ENCODE peak calls at places on chromosomes 16 and 17, in five cellular contexts. One of them, this sample, is unnamed.
A peak's percentile ranks its signal among the peaks of the same experiment; 100 is the strongest.

GRCh38 chr17:40450175-40450574 is 6.9 kb downstream of the IGFBP4 start:
- DNase-seq in Peyer's patch: peak; percentile 38
- DNase-seq in B cell: no peak
- DNase-seq in cardiac muscle cell: no peak
- DNase-seq in CD8-positive, alpha-beta T cell: peak; percentile 48
- DNase-seq in this sample: no peak

GRCh38 chr17:752620-753219 is 656 bp upstream of the GEMIN4 start:
- DNase-seq in Peyer's patch: peak; percentile 36
- DNase-seq in B cell: peak; percentile 53
- DNase-seq in CD8-positive, alpha-beta T cell: no peak
- DNase-seq in cardiac muscle cell: no peak
- DNase-seq in this sample: no peak

GRCh38 chr17:4965311-4965986 is 2.2 kb downstream of the SPAG7 start:
- DNase-seq in B cell: no peak
- DNase-seq in cardiac muscle cell: no peak
- DNase-seq in CD8-positive, alpha-beta T cell: no peak
- DNase-seq in Peyer's patch: no peak
- DNase-seq in this sample: no peak

GRCh38 chr16:49672753-49673152 is 183.2 kb downstream of the ZNF423 start:
- DNase-seq in CD8-positive, alpha-beta T cell: no peak
- DNase-seq in Peyer's patch: no peak
- DNase-seq in cardiac muscle cell: no peak
- DNase-seq in B cell: no peak
- DNase-seq in this sample: no peak

GRCh38 chr16:2035431-2036199 is 8.9 kb downstream of the NHERF2 start:
- DNase-seq in Peyer's patch: no peak
- DNase-seq in CD8-positive, alpha-beta T cell: no peak
- DNase-seq in cardiac muscle cell: no peak
- DNase-seq in B cell: no peak
- DNase-seq in this sample: no peak

GRCh38 chr17:71975998-71976649 is 144.7 kb upstream of the SOX9 start:
- DNase-seq in Peyer's patch: no peak
- DNase-seq in B cell: no peak
- DNase-seq in cardiac muscle cell: no peak
- DNase-seq in CD8-positive, alpha-beta T cell: no peak
- DNase-seq in this sample: no peak

GRCh38 chr16:87880117-87880696 is 10.9 kb upstream of the SLC7A5 start:
- DNase-seq in cardiac muscle cell: no peak
- DNase-seq in Peyer's patch: no peak
- DNase-seq in B cell: no peak
- DNase-seq in CD8-positive, alpha-beta T cell: no peak
- DNase-seq in this sample: no peak

GRCh38 chr17:15006421-15006820 is 258.7 kb downstream of the PMP22 start:
- DNase-seq in cardiac muscle cell: no peak
- DNase-seq in B cell: no peak
- DNase-seq in CD8-positive, alpha-beta T cell: no peak
- DNase-seq in Peyer's patch: no peak
- DNase-seq in this sample: no peak

GRCh38 chr16:11168386-11169065 is 87.5 kb downstream of the SOCS1 start:
- DNase-seq in cardiac muscle cell: no peak
- DNase-seq in B cell: no peak
- DNase-seq in CD8-positive, alpha-beta T cell: no peak
- DNase-seq in Peyer's patch: no peak
- DNase-seq in this sample: no peak

GRCh38 chr17:2214047-2214717 is 89.4 kb downstream of the SMG6 start:
- DNase-seq in B cell: no peak
- DNase-seq in Peyer's patch: peak; percentile 21
- DNase-seq in cardiac muscle cell: peak; percentile 66
- DNase-seq in CD8-positive, alpha-beta T cell: no peak
- DNase-seq in this sample: no peak

GRCh38 chr16:85129846-85130706 is 17.8 kb upstream of the CIBAR2 start:
- DNase-seq in Peyer's patch: no peak
- DNase-seq in B cell: no peak
- DNase-seq in CD8-positive, alpha-beta T cell: no peak
- DNase-seq in cardiac muscle cell: no peak
- DNase-seq in this sample: no peak

GRCh38 chr17:4436381-4436780 is 2.6 kb downstream of the SPNS3 start:
- DNase-seq in B cell: no peak
- DNase-seq in Peyer's patch: no peak
- DNase-seq in CD8-positive, alpha-beta T cell: no peak
- DNase-seq in cardiac muscle cell: no peak
- DNase-seq in this sample: no peak

GRCh38 chr17:78023042-78023441 is 64.5 kb downstream of the TNRC6C start:
- DNase-seq in cardiac muscle cell: no peak
- DNase-seq in CD8-positive, alpha-beta T cell: no peak
- DNase-seq in Peyer's patch: no peak
- DNase-seq in B cell: no peak
- DNase-seq in this sample: no peak

GRCh38 chr17:51445934-51446333 is 185.6 kb downstream of the UTP18 start:
- DNase-seq in CD8-positive, alpha-beta T cell: no peak
- DNase-seq in B cell: no peak
- DNase-seq in cardiac muscle cell: no peak
- DNase-seq in Peyer's patch: no peak
- DNase-seq in this sample: no peak

GRCh38 chr16:80862153-80862552 is 57.8 kb upstream of the CDYL2 start:
- DNase-seq in cardiac muscle cell: no peak
- DNase-seq in Peyer's patch: no peak
- DNase-seq in CD8-positive, alpha-beta T cell: no peak
- DNase-seq in B cell: no peak
- DNase-seq in this sample: no peak

GRCh38 chr16:84139628-84140258 is 5.2 kb downstream of the HSDL1 start:
- DNase-seq in B cell: no peak
- DNase-seq in cardiac muscle cell: no peak
- DNase-seq in CD8-positive, alpha-beta T cell: no peak
- DNase-seq in Peyer's patch: no peak
- DNase-seq in this sample: no peak

GRCh38 chr17:46273541-46274236 is 21.2 kb upstream of the LRRC37A start:
- DNase-seq in B cell: no peak
- DNase-seq in Peyer's patch: no peak
- DNase-seq in CD8-positive, alpha-beta T cell: peak; percentile 6
- DNase-seq in cardiac muscle cell: no peak
- DNase-seq in this sample: no peak

GRCh38 chr16:89764711-89765201 is 43.4 kb downstream of the ZNF276 start:
- DNase-seq in B cell: peak; percentile 76
- DNase-seq in cardiac muscle cell: no peak
- DNase-seq in Peyer's patch: peak; percentile 86
- DNase-seq in CD8-positive, alpha-beta T cell: peak; percentile 54
- DNase-seq in this sample: peak; percentile 54

GRCh38 chr16:81650982-81651562 is 128.0 kb upstream of the PLCG2 start:
- DNase-seq in Peyer's patch: no peak
- DNase-seq in CD8-positive, alpha-beta T cell: no peak
- DNase-seq in cardiac muscle cell: peak; percentile 86
- DNase-seq in B cell: no peak
- DNase-seq in this sample: no peak

GRCh38 chr16:59210955-59211541 is 476.9 kb upstream of the GOT2 start:
- DNase-seq in CD8-positive, alpha-beta T cell: no peak
- DNase-seq in Peyer's patch: no peak
- DNase-seq in cardiac muscle cell: peak; percentile 77
- DNase-seq in B cell: no peak
- DNase-seq in this sample: no peak

GRCh38 chr16:85503642-85504224 is 109.4 kb upstream of the GSE1 start:
- DNase-seq in cardiac muscle cell: no peak
- DNase-seq in B cell: no peak
- DNase-seq in Peyer's patch: no peak
- DNase-seq in CD8-positive, alpha-beta T cell: no peak
- DNase-seq in this sample: no peak

GRCh38 chr16:80122155-80122554 is 418.6 kb upstream of the DYNLRB2 start:
- DNase-seq in Peyer's patch: no peak
- DNase-seq in cardiac muscle cell: peak; percentile 27
- DNase-seq in CD8-positive, alpha-beta T cell: no peak
- DNase-seq in B cell: no peak
- DNase-seq in this sample: no peak

GRCh38 chr17:42518755-42519545 is 17.1 kb upstream of the NAGLU start:
- DNase-seq in B cell: no peak
- DNase-seq in cardiac muscle cell: no peak
- DNase-seq in Peyer's patch: no peak
- DNase-seq in CD8-positive, alpha-beta T cell: no peak
- DNase-seq in this sample: no peak

GRCh38 chr16:88464447-88465318 is 11.6 kb downstream of the ZFPM1 start:
- DNase-seq in cardiac muscle cell: no peak
- DNase-seq in CD8-positive, alpha-beta T cell: no peak
- DNase-seq in B cell: no peak
- DNase-seq in Peyer's patch: peak; percentile 52
- DNase-seq in this sample: peak; percentile 48

GRCh38 chr16:27083861-27084261 is 17.1 kb downstream of the C16orf82 start:
- DNase-seq in B cell: no peak
- DNase-seq in cardiac muscle cell: peak; percentile 23
- DNase-seq in CD8-positive, alpha-beta T cell: no peak
- DNase-seq in Peyer's patch: no peak
- DNase-seq in this sample: no peak

GRCh38 chr17:6365187-6365943 is 69.6 kb downstream of the AIPL1 start:
- DNase-seq in B cell: no peak
- DNase-seq in Peyer's patch: no peak
- DNase-seq in CD8-positive, alpha-beta T cell: no peak
- DNase-seq in cardiac muscle cell: no peak
- DNase-seq in this sample: no peak

GRCh38 chr17:6461792-6462524 is 17.7 kb downstream of the PIMREG start:
- DNase-seq in cardiac muscle cell: no peak
- DNase-seq in B cell: no peak
- DNase-seq in CD8-positive, alpha-beta T cell: no peak
- DNase-seq in Peyer's patch: no peak
- DNase-seq in this sample: no peak

GRCh38 chr17:32264140-32264799 is 1.4 kb upstream of the RHBDL3 start:
- DNase-seq in B cell: no peak
- DNase-seq in CD8-positive, alpha-beta T cell: no peak
- DNase-seq in cardiac muscle cell: no peak
- DNase-seq in Peyer's patch: no peak
- DNase-seq in this sample: no peak

GRCh38 chr17:47895254-47895855 is 681 bp upstream of the SP2 start:
- DNase-seq in B cell: no peak
- DNase-seq in cardiac muscle cell: no peak
- DNase-seq in CD8-positive, alpha-beta T cell: no peak
- DNase-seq in Peyer's patch: peak; percentile 29
- DNase-seq in this sample: no peak

GRCh38 chr17:47895856-47896671 is at the start of gene SP2:
- DNase-seq in cardiac muscle cell: peak; percentile 99
- DNase-seq in B cell: peak; percentile 95
- DNase-seq in CD8-positive, alpha-beta T cell: peak; percentile 99
- DNase-seq in Peyer's patch: peak; percentile 100
- DNase-seq in this sample: peak; percentile 100

GRCh38 chr17:47896672-47897490 is 845 bp downstream of the SP2 start:
- DNase-seq in Peyer's patch: no peak
- DNase-seq in cardiac muscle cell: no peak
- DNase-seq in CD8-positive, alpha-beta T cell: no peak
- DNase-seq in B cell: no peak
- DNase-seq in this sample: no peak

GRCh38 chr17:47897561-47897960 is 1.5 kb downstream of the SP2 start:
- DNase-seq in cardiac muscle cell: no peak
- DNase-seq in Peyer's patch: no peak
- DNase-seq in B cell: no peak
- DNase-seq in CD8-positive, alpha-beta T cell: no peak
- DNase-seq in this sample: no peak

GRCh38 chr17:47894498-47895253 is 1.4 kb upstream of the SP2 start:
- DNase-seq in CD8-positive, alpha-beta T cell: no peak
- DNase-seq in cardiac muscle cell: no peak
- DNase-seq in B cell: no peak
- DNase-seq in Peyer's patch: no peak
- DNase-seq in this sample: no peak
- TF ChIP-seq CTCF in CD8-positive, alpha-beta T cell: no peak
- TF ChIP-seq CTCF in cardiac muscle cell: no peak
- TF ChIP-seq CTCF in B cell: no peak
- TF ChIP-seq CTCF in Peyer's patch: no peak
- TF ChIP-seq CTCF in this sample: no peak

GRCh38 chr17:28554565-28554964 is 2.1 kb upstream of the UNC119 start:
- DNase-seq in Peyer's patch: no peak
- DNase-seq in B cell: no peak
- DNase-seq in cardiac muscle cell: no peak
- DNase-seq in CD8-positive, alpha-beta T cell: no peak
- DNase-seq in this sample: no peak
- TF ChIP-seq CTCF in Peyer's patch: no peak
- TF ChIP-seq CTCF in B cell: peak; percentile 24
- TF ChIP-seq CTCF in cardiac muscle cell: no peak
- TF ChIP-seq CTCF in CD8-positive, alpha-beta T cell: no peak
- TF ChIP-seq CTCF in this sample: no peak

GRCh38 chr17:29788045-29788444 is 142.0 kb downstream of the SSH2 start:
- DNase-seq in Peyer's patch: no peak
- DNase-seq in B cell: no peak
- DNase-seq in cardiac muscle cell: no peak
- DNase-seq in CD8-positive, alpha-beta T cell: no peak
- DNase-seq in this sample: no peak

GRCh38 chr17:29793501-29793900 is 136.5 kb downstream of the SSH2 start:
- DNase-seq in Peyer's patch: no peak
- DNase-seq in CD8-positive, alpha-beta T cell: no peak
- DNase-seq in B cell: no peak
- DNase-seq in cardiac muscle cell: no peak
- DNase-seq in this sample: no peak

GRCh38 chr17:29789186-29790170 is 140.6 kb downstream of the SSH2 start:
- DNase-seq in cardiac muscle cell: no peak
- DNase-seq in B cell: no peak
- DNase-seq in Peyer's patch: no peak
- DNase-seq in CD8-positive, alpha-beta T cell: no peak
- DNase-seq in this sample: no peak

GRCh38 chr17:29796652-29797051 is 133.4 kb downstream of the SSH2 start:
- DNase-seq in CD8-positive, alpha-beta T cell: no peak
- DNase-seq in Peyer's patch: no peak
- DNase-seq in cardiac muscle cell: no peak
- DNase-seq in B cell: no peak
- DNase-seq in this sample: no peak

DNA sequence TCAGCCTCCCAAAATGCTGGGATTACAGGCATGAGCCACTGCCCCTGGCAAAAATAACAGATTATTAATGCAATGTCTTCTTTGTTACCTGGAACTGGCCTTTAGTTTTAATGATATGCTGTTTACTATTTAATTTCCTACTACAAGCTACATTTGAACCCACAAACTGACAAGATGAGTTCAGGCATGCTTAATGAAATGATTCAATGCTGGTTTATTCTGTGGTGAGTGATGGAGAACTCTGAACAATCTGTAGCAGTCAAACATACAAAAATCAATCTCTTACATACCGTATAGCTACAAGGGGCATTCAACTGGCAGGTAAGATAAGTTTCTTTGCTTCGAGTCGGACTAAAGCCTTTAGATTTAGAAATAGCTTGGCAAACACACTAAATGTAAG is 138.7 kb downstream of the SSH2 start:
- DNase-seq in CD8-positive, alpha-beta T cell: no peak
- DNase-seq in cardiac muscle cell: no peak
- DNase-seq in Peyer's patch: no peak
- DNase-seq in B cell: no peak
- DNase-seq in this sample: no peak
- TF ChIP-seq CTCF in CD8-positive, alpha-beta T cell: no peak
- TF ChIP-seq CTCF in cardiac muscle cell: no peak
- TF ChIP-seq CTCF in Peyer's patch: no peak
- TF ChIP-seq CTCF in B cell: no peak
- TF ChIP-seq CTCF in this sample: no peak

GRCh38 chr16:813204-813915 is 12.8 kb upstream of the GNG13 start:
- DNase-seq in CD8-positive, alpha-beta T cell: peak; percentile 61
- DNase-seq in B cell: peak; percentile 74
- DNase-seq in cardiac muscle cell: peak; percentile 77
- DNase-seq in Peyer's patch: peak; percentile 32
- DNase-seq in this sample: no peak
- TF ChIP-seq CTCF in CD8-positive, alpha-beta T cell: peak; percentile 65
- TF ChIP-seq CTCF in B cell: peak; percentile 51
- TF ChIP-seq CTCF in cardiac muscle cell: peak; percentile 48
- TF ChIP-seq CTCF in Peyer's patch: peak; percentile 7
- TF ChIP-seq CTCF in this sample: no peak